ENCODE peak calls at places on chromosomes 2 and 18, in four cellular contexts. One of them, this sample, is unnamed.

GRCh38 chr2:215036314-215036713 is 102.1 kb downstream of the ABCA12 start:
- DNase-seq in pancreas: no peak
- DNase-seq in nephron progenitor cell: no peak
- DNase-seq in RWPE1: no peak
- DNase-seq in this sample: no peak

GRCh38 chr2:238370482-238371372 is 50.4 kb downstream of the TRAF3IP1 start:
- DNase-seq in nephron progenitor cell: peak
- DNase-seq in RWPE1: peak
- DNase-seq in pancreas: peak
- DNase-seq in this sample: peak

GRCh38 chr2:48717826-48718225 is 37.7 kb downstream of the LHCGR start:
- DNase-seq in pancreas: no peak
- DNase-seq in nephron progenitor cell: no peak
- DNase-seq in RWPE1: no peak
- DNase-seq in this sample: no peak

GRCh38 chr2:119771331-119771730 is 11.6 kb downstream of the PTPN4 start:
- DNase-seq in nephron progenitor cell: no peak
- DNase-seq in pancreas: no peak
- DNase-seq in RWPE1: no peak
- DNase-seq in this sample: no peak

GRCh38 chr2:241386519-241386918 is 30.4 kb downstream of the FARP2 start:
- DNase-seq in nephron progenitor cell: no peak
- DNase-seq in RWPE1: no peak
- DNase-seq in pancreas: no peak
- DNase-seq in this sample: no peak

GRCh38 chr2:108257757-108258331 is 18.1 kb downstream of the SULT1C3 start:
- DNase-seq in pancreas: no peak
- DNase-seq in RWPE1: no peak
- DNase-seq in nephron progenitor cell: no peak
- DNase-seq in this sample: no peak

GRCh38 chr18:13392029-13392750 is 173.6 kb downstream of the LDLRAD4 start:
- DNase-seq in pancreas: no peak
- DNase-seq in nephron progenitor cell: no peak
- DNase-seq in RWPE1: no peak
- DNase-seq in this sample: no peak

GRCh38 chr2:188414869-188415753 is 123.4 kb downstream of the GULP1 start:
- DNase-seq in nephron progenitor cell: no peak
- DNase-seq in pancreas: no peak
- DNase-seq in RWPE1: no peak
- DNase-seq in this sample: no peak

GRCh38 chr2:69777778-69778089 is 35.8 kb downstream of the ANXA4 start:
- DNase-seq in pancreas: no peak
- DNase-seq in nephron progenitor cell: peak
- DNase-seq in RWPE1: no peak
- DNase-seq in this sample: no peak

DNA sequence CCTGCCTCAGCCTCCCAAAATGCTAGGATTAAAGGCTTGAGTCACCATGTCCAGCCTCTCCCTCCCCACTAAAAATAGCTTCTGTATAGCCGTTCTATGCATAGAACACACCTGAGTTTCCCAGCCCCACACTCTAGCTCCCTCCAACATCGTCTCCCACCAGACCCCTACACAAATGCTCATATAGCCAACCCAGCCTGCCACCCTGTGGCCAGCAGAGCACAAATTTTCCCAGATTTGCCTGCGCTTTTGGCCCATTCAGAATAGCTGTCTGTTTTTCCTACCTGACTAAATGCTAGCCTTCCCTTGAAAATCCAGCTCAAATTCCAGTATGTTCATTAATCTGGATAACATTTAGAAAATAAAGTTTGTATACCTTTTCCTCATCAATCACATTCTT is 22.8 kb downstream of the TRABD2A start:
- DNase-seq in nephron progenitor cell: no peak
- DNase-seq in pancreas: no peak
- DNase-seq in RWPE1: no peak
- DNase-seq in this sample: no peak
- TF ChIP-seq CTCF in nephron progenitor cell: no peak
- TF ChIP-seq CTCF in pancreas: no peak
- TF ChIP-seq CTCF in RWPE1: no peak
- TF ChIP-seq CTCF in this sample: no peak

GRCh38 chr18:35127201-35127600 is 86.0 kb downstream of the MAPRE2 start:
- DNase-seq in nephron progenitor cell: no peak
- DNase-seq in pancreas: no peak
- DNase-seq in RWPE1: no peak
- DNase-seq in this sample: peak
- TF ChIP-seq CTCF in nephron progenitor cell: no peak
- TF ChIP-seq CTCF in pancreas: no peak
- TF ChIP-seq CTCF in RWPE1: no peak
- TF ChIP-seq CTCF in this sample: no peak

GRCh38 chr2:27139310-27139709 is at the start of gene PRR30:
- DNase-seq in RWPE1: no peak
- DNase-seq in pancreas: no peak
- DNase-seq in nephron progenitor cell: no peak
- DNase-seq in this sample: no peak
- TF ChIP-seq CTCF in RWPE1: no peak
- TF ChIP-seq CTCF in pancreas: no peak
- TF ChIP-seq CTCF in nephron progenitor cell: no peak
- TF ChIP-seq CTCF in this sample: no peak

GRCh38 chr2:109378682-109379081 is 235.1 kb downstream of the SEPTIN10 start:
- DNase-seq in RWPE1: no peak
- DNase-seq in pancreas: no peak
- DNase-seq in nephron progenitor cell: no peak
- DNase-seq in this sample: no peak
- TF ChIP-seq CTCF in RWPE1: no peak
- TF ChIP-seq CTCF in pancreas: no peak
- TF ChIP-seq CTCF in nephron progenitor cell: no peak
- TF ChIP-seq CTCF in this sample: no peak

GRCh38 chr18:34031810-34032209 is 192.9 kb downstream of the NOL4 start:
- DNase-seq in pancreas: no peak
- DNase-seq in nephron progenitor cell: no peak
- DNase-seq in RWPE1: no peak
- DNase-seq in this sample: peak
- TF ChIP-seq CTCF in pancreas: no peak
- TF ChIP-seq CTCF in nephron progenitor cell: no peak
- TF ChIP-seq CTCF in RWPE1: no peak
- TF ChIP-seq CTCF in this sample: no peak

This sample was measured in MCF 10A.